ENCODE peak calls at places on chromosomes 4 and X, in ten cellular contexts. N, U, E, G, T, S, Q, K, L and X are unnamed samples.

GRCh38 chrX:155056877-155057792 is 13.8 kb downstream of the CMC4 start:
- DNase-seq in K (no peak), S (peak; percentile 73), N (peak; percentile 85), T (peak; percentile 76), L (peak; percentile 82), Q (peak; percentile 74), G (peak; percentile 71), E (peak; percentile 26), U (peak; percentile 56), X (peak; percentile 83)

GRCh38 chrX:122625821-122626220 is 558.3 kb upstream of the GRIA3 start:
- DNase-seq in K (no peak), E (no peak), G (no peak), L (no peak), U (no peak), T (peak; percentile 47), Q (no peak), S (peak; percentile 2), N (no peak), X (no peak)

GRCh38 chrX:10725071-10725470 is 104.7 kb upstream of the MID1 start:
- DNase-seq in S (peak; percentile 52), T (no peak), K (no peak), U (no peak), L (no peak), Q (peak; percentile 16), E (no peak), G (no peak), N (no peak), X (no peak)

GRCh38 chr4:168208957-168209614 is 109.5 kb downstream of the DDX60 start:
- DNase-seq in T (no peak), S (peak; percentile 4), L (no peak), G (no peak), K (no peak), Q (no peak), U (no peak), E (no peak), N (no peak), X (peak; percentile 28)

GRCh38 chrX:46376246-46376885 is 168.9 kb downstream of the ZNF674 start:
- DNase-seq in Q (peak; percentile 69), G (no peak), E (peak; percentile 11), S (peak; percentile 79), L (no peak), U (peak; percentile 31), K (peak; percentile 48), N (no peak), T (peak; percentile 69), X (peak; percentile 71)

GRCh38 chr4:144906181-144906895 is 191.7 kb downstream of the ANAPC10 start:
- DNase-seq in E (no peak), T (no peak), G (no peak), N (no peak), Q (no peak), U (peak; percentile 32), S (peak; percentile 47), K (no peak), L (no peak), X (no peak)

GRCh38 chr4:110640608-110641007 is 17.7 kb upstream of the PITX2 start:
- DNase-seq in U (no peak), N (no peak), G (no peak), T (no peak), L (no peak), S (no peak), E (no peak), K (no peak), Q (peak; percentile 10), X (no peak)

GRCh38 chrX:54920610-54921426 is at the start of gene TRO:
- DNase-seq in L (no peak), S (no peak), G (no peak), T (peak; percentile 13), E (no peak), U (no peak), N (no peak), Q (peak; percentile 68), K (no peak), X (no peak)

GRCh38 chr4:177283167-177283566 is 26.5 kb upstream of the NEIL3 start:
- DNase-seq in G (no peak), K (no peak), Q (no peak), S (no peak), L (no peak), N (no peak), U (no peak), T (peak; percentile 21), E (no peak), X (no peak)

GRCh38 chr4:47913858-47914218 is 545 bp downstream of the NFXL1 start:
- DNase-seq in S (peak; percentile 19), U (peak; percentile 36), Q (peak; percentile 63), G (peak; percentile 77), N (peak; percentile 93), K (no peak), L (peak; percentile 89), E (no peak), T (no peak), X (peak; percentile 44)

GRCh38 chr4:158805628-158806471 is 37.0 kb downstream of the FNIP2 start:
- DNase-seq in U (no peak), T (no peak), L (no peak), Q (no peak), G (no peak), S (peak; percentile 76), K (peak; percentile 90), N (no peak), E (no peak), X (no peak)

GRCh38 chr4:6230827-6231662 is 30.7 kb upstream of the JAKMIP1 start:
- DNase-seq in N (no peak), K (no peak), L (no peak), S (no peak), G (peak; percentile 52), E (no peak), T (no peak), Q (no peak), U (no peak), X (no peak)

GRCh38 chr4:170011921-170012628 is 14.1 kb downstream of the MFAP3L start:
- DNase-seq in L (no peak), U (no peak), G (no peak), K (no peak), E (no peak), Q (no peak), S (no peak), N (no peak), T (no peak), X (no peak)

GRCh38 chrX:22818061-22818460 is 181.7 kb upstream of the DDX53 start:
- DNase-seq in Q (no peak), K (no peak), E (no peak), S (no peak), G (no peak), N (no peak), T (peak; percentile 3), U (no peak), L (no peak), X (no peak)

GRCh38 chr4:153467154-153467896 is 1.2 kb downstream of the TMEM131L start:
- DNase-seq in U (peak; percentile 95), N (peak; percentile 97), E (no peak), Q (peak; percentile 44), G (peak; percentile 91), L (peak; percentile 93), S (peak; percentile 75), K (peak; percentile 80), T (no peak), X (peak; percentile 58)

GRCh38 chr4:52873861-52874343 is 11.8 kb downstream of the RASL11B start:
- DNase-seq in T (no peak), E (no peak), U (no peak), G (no peak), Q (peak; percentile 72), N (no peak), L (no peak), K (no peak), S (no peak), X (peak; percentile 16)

GRCh38 chr4:42280327-42281095 is 116.8 kb upstream of the SHISA3 start:
- DNase-seq in L (no peak), T (peak; percentile 41), U (peak; percentile 50), S (peak; percentile 48), E (no peak), Q (peak; percentile 39), N (no peak), K (no peak), G (no peak), X (peak; percentile 14)

GRCh38 chrX:24054182-24055042 is at the start of gene EIF2S3:
- DNase-seq in G (peak; percentile 91), Q (peak; percentile 96), K (peak; percentile 88), U (peak; percentile 94), S (peak; percentile 91), N (peak; percentile 97), T (peak; percentile 98), L (peak; percentile 92), E (peak; percentile 86), X (peak; percentile 92)
- H3K4me3 ChIP-seq in G (peak within 1 kb of the TSS; percentile 72), Q (no peak within 1 kb of the TSS), K (no peak within 1 kb of the TSS), U (no peak within 1 kb of the TSS), S (no peak within 1 kb of the TSS), N (peak within 1 kb of the TSS; percentile 65), T (no peak within 1 kb of the TSS), L (no peak within 1 kb of the TSS), E (no peak within 1 kb of the TSS), X (peak within 1 kb of the TSS; percentile 75)

DNA sequence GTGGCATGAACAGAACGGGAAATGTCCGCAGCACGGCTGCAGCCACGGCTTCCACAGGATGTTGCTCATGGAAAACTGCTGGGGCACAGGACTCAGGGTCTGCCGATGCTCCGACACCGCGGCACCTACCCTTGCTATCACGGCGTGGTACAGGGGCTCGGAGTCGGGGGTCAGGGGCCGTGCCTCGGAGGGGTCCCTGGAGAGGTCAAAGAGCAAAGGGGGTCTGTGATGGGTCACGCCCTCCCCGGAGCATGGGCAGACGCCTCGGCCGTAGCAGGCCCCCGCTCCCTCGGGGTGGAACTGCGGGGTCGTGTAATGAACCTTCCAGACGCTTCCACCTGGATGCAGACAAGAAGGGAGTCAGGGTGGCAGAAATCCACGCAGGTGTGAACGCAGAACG is 21.8 kb downstream of the ARSD start:
- DNase-seq in K (no peak), G (no peak), T (no peak), N (no peak), E (no peak), L (no peak), S (no peak), Q (no peak), U (no peak), X (no peak)
- H3K27ac ChIP-seq in K (no peak overlapping the region), G (no peak overlapping the region), T (no peak overlapping the region), N (no peak overlapping the region), E (no peak overlapping the region), L (no peak overlapping the region), S (no peak overlapping the region), Q (no peak overlapping the region), U (no peak overlapping the region), X (no peak overlapping the region)

DNA sequence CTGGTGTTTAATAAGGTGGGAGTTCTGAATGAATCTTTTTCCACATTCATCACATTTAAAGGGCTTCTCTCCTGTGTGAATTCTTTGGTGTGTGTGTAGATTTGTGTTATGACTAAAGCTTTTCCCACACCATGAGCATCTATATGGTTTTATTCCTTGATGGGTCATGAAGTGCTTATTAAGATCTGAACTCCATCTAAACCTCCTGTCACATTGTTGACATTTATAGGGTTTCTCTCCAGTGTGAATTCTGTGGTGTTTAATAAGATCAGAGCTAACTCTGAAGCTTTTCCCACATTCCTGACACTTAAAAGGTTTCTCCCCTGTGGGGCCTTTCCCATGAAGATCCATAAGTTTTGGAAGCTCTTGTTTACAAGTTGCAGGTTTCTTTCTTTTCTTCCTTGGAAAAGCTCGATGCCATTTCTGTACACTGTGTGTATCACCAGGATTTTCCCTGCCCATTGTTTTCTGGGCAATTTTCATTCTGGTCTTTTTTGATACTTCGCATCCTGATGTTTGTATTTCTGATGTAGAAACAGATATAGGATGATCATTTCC is 21.9 kb upstream of the ETDC start:
- DNase-seq in Q (no peak), U (no peak), K (no peak), T (peak; percentile 1), E (no peak), S (no peak), N (no peak), L (no peak), G (no peak), X (no peak)
- H3K9me3 ChIP-seq in Q (peaks cover 36% of the 10 kb centered on the region), U (no peaks in the 10 kb centered on the region), K (peaks cover 35% of the 10 kb centered on the region), T (no peaks in the 10 kb centered on the region), E (peaks cover 4% of the 10 kb centered on the region), S (peaks cover 6% of the 10 kb centered on the region), N (no peaks in the 10 kb centered on the region), L (no peaks in the 10 kb centered on the region), G (peaks cover 25% of the 10 kb centered on the region), X (no peaks in the 10 kb centered on the region)

GRCh38 chr4:86508436-86508835 is 85.7 kb upstream of the PTPN13 start:
- DNase-seq in K (no peak), N (no peak), T (peak; percentile 74), G (no peak), E (peak; percentile 30), U (no peak), L (no peak), S (peak; percentile 71), Q (no peak), X (no peak)
- H3K4me3 ChIP-seq in K (no peak overlapping the region), N (no peak overlapping the region), T (peak overlapping the region; percentile 35), G (no peak overlapping the region), E (peak overlapping the region; percentile 29), U (no peak overlapping the region), L (peak overlapping the region; percentile 5), S (peak overlapping the region; percentile 65), Q (no peak overlapping the region), X (no peak overlapping the region)